ENCODE peak calls at places on chromosomes 2 and 18, in five cellular contexts. F is adrenal gland, T is GM23338, J is heart right ventricle, Z is transverse colon. A is an unnamed sample.
A peak's percentile ranks its signal among the peaks of the same experiment; 100 is the strongest.

GRCh38 chr2:216866515-216867095 is 6.7 kb upstream of the TNP1 start:
- DNase-seq in F (no peak), T (no peak), J (no peak), Z (no peak), A (no peak)

GRCh38 chr18:45958730-45959129 is 8.4 kb downstream of the EPG5 start:
- DNase-seq in F (no peak), T (no peak), J (no peak), Z (no peak), A (no peak)

GRCh38 chr2:52539026-52539964 is 1228.3 kb upstream of the CHAC2 start:
- DNase-seq in F (no peak), T (no peak), J (no peak), Z (no peak), A (no peak)

GRCh38 chr2:149160701-149161217 is 122.3 kb downstream of the LYPD6B start:
- DNase-seq in F (no peak), T (no peak), J (no peak), Z (no peak), A (no peak)

GRCh38 chr2:54366487-54367280 is 89.4 kb upstream of the SPTBN1 start:
- DNase-seq in F (no peak), T (no peak), J (no peak), Z (no peak), A (no peak)

GRCh38 chr2:64035067-64035942 is 16.1 kb upstream of the VPS54 start:
- DNase-seq in F (no peak), T (no peak), J (no peak), Z (no peak), A (no peak)

GRCh38 chr18:310042-310441 is 42.2 kb upstream of the THOC1 start:
- DNase-seq in F (no peak), T (no peak), J (no peak), Z (no peak), A (no peak)

GRCh38 chr18:14925281-14925709 is 177.3 kb downstream of the ANKRD30B start:
- DNase-seq in F (no peak), T (no peak), J (no peak), Z (no peak), A (no peak)

GRCh38 chr2:128315122-128315828 is 3.4 kb downstream of the HS6ST1 start:
- DNase-seq in F (no peak), T (no peak), J (no peak), Z (no peak), A (peak; percentile 32)

GRCh38 chr2:54605836-54606235 is 117.6 kb upstream of the EML6 start:
- DNase-seq in F (peak; percentile 21), T (no peak), J (no peak), Z (no peak), A (no peak)

GRCh38 chr2:44956841-44957240 is 15.3 kb downstream of the SIX3 start:
- DNase-seq in F (no peak), T (no peak), J (no peak), Z (no peak), A (no peak)

GRCh38 chr2:196200557-196200956 is 29.2 kb upstream of the STK17B start:
- DNase-seq in F (no peak), T (no peak), J (no peak), Z (no peak), A (no peak)

GRCh38 chr2:177908182-177908581 is 164.4 kb downstream of the PDE11A start:
- DNase-seq in F (no peak), T (peak; percentile 43), J (no peak), Z (no peak), A (no peak)

GRCh38 chr18:10430696-10431095 is 23.7 kb upstream of the APCDD1 start:
- DNase-seq in F (no peak), T (no peak), J (no peak), Z (no peak), A (no peak)

GRCh38 chr2:204019572-204020501 is 83.3 kb downstream of the ICOS start:
- DNase-seq in F (no peak), T (no peak), J (no peak), Z (no peak), A (no peak)

GRCh38 chr2:88828397-88829137 is 137.1 kb downstream of the RPIA start:
- DNase-seq in F (no peak), T (no peak), J (peak; percentile 73), Z (no peak), A (no peak)

GRCh38 chr2:69075486-69075885 is 62.5 kb downstream of the ANTXR1 start:
- DNase-seq in F (no peak), T (no peak), J (no peak), Z (no peak), A (no peak)

GRCh38 chr2:42171396-42171971 is 2.3 kb downstream of the EML4 start:
- DNase-seq in F (no peak), T (peak; percentile 30), J (no peak), Z (no peak), A (no peak)

GRCh38 chr2:108612514-108613183 is 78.4 kb downstream of the LIMS1 start:
- DNase-seq in F (no peak), T (no peak), J (no peak), Z (peak; percentile 63), A (no peak)

GRCh38 chr18:79578396-79579260 is 101.0 kb upstream of the CTDP1 start:
- DNase-seq in F (no peak), T (no peak), J (no peak), Z (peak; percentile 6), A (peak; percentile 41)

GRCh38 chr2:225725726-225726125 is 326.2 kb downstream of the NYAP2 start:
- DNase-seq in F (no peak), T (no peak), J (no peak), Z (no peak), A (no peak)

GRCh38 chr2:189260361-189260761 is 80.8 kb upstream of the COL5A2 start:
- DNase-seq in F (no peak), T (peak; percentile 11), J (no peak), Z (no peak), A (no peak)

GRCh38 chr2:102703748-102704147 is 58.1 kb upstream of the TMEM182 start:
- DNase-seq in F (no peak), T (peak; percentile 60), J (no peak), Z (peak; percentile 39), A (no peak)

GRCh38 chr18:9711361-9712129 is 3.4 kb downstream of the RAB31 start:
- DNase-seq in F (no peak), T (no peak), J (no peak), Z (no peak), A (no peak)

GRCh38 chr2:22842209-22842608 is 542.8 kb upstream of the KLHL29 start:
- DNase-seq in F (no peak), T (no peak), J (no peak), Z (no peak), A (no peak)

GRCh38 chr2:95074663-95075439 is 46.8 kb downstream of the MRPS5 start:
- DNase-seq in F (no peak), T (no peak), J (no peak), Z (no peak), A (peak; percentile 55)

GRCh38 chr2:105576440-105577241 is 168.1 kb upstream of the NCK2 start:
- DNase-seq in F (peak; percentile 36), T (peak; percentile 72), J (peak; percentile 47), Z (no peak), A (no peak)

GRCh38 chr2:121260370-121261154 is 24.4 kb downstream of the TFCP2L1 start:
- DNase-seq in F (no peak), T (no peak), J (no peak), Z (peak; percentile 74), A (peak; percentile 31)

GRCh38 chr2:33426666-33427231 is 49.7 kb upstream of the RASGRP3 start:
- DNase-seq in F (no peak), T (no peak), J (no peak), Z (no peak), A (no peak)

GRCh38 chr18:75176849-75177248 is 32.1 kb downstream of the PTGR3 start:
- DNase-seq in F (no peak), T (no peak), J (no peak), Z (no peak), A (no peak)

GRCh38 chr18:58831610-58832009 is 33.1 kb upstream of the ZNF532 start:
- DNase-seq in F (no peak), T (no peak), J (no peak), Z (no peak), A (no peak)

GRCh38 chr2:64640153-64641044 is 13.3 kb downstream of the SERTAD2 start:
- DNase-seq in F (no peak), T (no peak), J (no peak), Z (no peak), A (no peak)

GRCh38 chr2:237312021-237312755 is 101.8 kb downstream of the COL6A3 start:
- DNase-seq in F (no peak), T (no peak), J (no peak), Z (no peak), A (no peak)

DNA sequence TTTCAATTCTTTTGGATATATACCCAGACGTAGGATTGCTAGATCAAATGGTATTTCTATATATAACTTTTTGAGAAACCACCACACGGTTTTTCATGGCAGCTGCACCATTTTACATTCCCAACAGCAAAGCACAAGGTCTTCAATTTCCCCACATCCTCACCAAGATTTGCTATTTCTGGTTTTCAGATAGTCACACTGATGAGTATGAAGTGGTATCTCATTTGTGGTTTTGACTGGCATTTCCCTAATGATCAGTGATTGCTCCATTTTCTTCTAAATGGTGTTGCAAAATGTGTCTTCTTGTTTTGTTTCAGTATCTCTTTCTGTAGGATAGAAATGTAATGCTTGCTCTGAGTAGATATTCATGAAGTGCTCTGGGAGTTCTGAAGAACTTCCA is 52.0 kb downstream of the ANKRD44 start:
- DNase-seq in F (no peak), T (no peak), J (no peak), Z (no peak), A (no peak)
- H3K4me1 ChIP-seq in F (no peaks in the 10 kb centered on the region), T (peaks cover 3% of the 10 kb centered on the region), J (peaks cover 20% of the 10 kb centered on the region), Z (peaks cover 26% of the 10 kb centered on the region), A (peaks cover 2% of the 10 kb centered on the region)

DNA sequence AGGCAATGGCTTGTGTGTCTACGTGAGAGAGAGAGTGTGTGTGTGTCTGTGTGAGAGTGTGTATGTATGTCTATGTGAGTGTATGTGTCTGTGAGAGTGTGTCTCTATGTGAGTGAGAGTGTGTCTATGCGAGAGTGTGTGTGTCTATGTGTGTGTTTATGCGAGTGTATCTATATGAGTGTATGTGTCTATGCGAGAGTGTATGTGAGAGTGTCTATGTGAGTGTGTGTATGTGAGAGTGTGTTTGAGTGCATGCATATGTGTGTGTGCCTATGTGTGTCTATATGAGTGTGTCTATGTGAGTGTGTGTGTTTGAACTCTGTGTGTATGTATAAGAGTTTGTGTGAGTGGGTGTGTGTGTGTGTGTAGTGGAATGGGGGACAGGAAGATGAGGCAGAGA is 9.8 kb upstream of the GNLY start:
- DNase-seq in F (no peak), T (no peak), J (no peak), Z (no peak), A (no peak)
- H3K27ac ChIP-seq in F (no peak overlapping the region), T (no peak overlapping the region), J (no peak overlapping the region), Z (no peak overlapping the region), A (no peak overlapping the region)

GRCh38 chr2:118044849-118045248 is 31.0 kb upstream of the CCDC93 start:
- DNase-seq in F (no peak), T (no peak), J (no peak), Z (no peak), A (no peak)
- H3K4me1 ChIP-seq in F (no peaks in the 10 kb centered on the region), T (no peaks in the 10 kb centered on the region), J (no peaks in the 10 kb centered on the region), Z (no peaks in the 10 kb centered on the region), A (no peaks in the 10 kb centered on the region)

DNA sequence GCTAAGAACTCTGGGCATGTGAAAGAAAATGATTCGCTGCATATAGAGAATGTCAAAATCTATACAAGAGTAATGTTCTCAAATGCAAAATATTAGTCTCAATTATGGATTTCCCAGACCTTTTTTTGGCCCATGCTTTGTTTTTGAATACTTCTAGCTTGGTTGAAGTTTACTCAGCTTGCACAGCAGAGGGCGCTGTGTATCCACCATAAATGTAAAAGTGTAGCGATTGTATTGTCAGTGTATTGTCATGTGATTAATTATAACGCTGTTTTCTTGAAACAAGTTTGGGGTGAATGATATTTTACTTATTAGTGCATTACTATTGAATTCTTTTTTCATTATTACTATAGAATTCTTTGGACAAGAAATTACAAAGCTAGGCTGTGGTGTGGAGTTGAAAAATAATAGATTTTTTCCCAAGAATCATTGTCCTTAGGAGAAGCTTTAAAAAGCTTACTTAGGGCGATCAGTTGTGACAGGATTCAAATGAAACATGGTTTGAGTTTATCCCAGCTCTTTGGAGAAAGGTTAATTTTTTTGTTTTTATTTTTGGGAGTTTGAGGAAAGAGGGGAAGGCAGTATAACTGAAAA is 98.3 kb downstream of the PIK3C3 start:
- DNase-seq in F (peak; percentile 64), T (peak; percentile 60), J (peak; percentile 24), Z (peak; percentile 35), A (peak; percentile 61)
- H3K27ac ChIP-seq in F (no peak overlapping the region), T (no peak overlapping the region), J (no peak overlapping the region), Z (no peak overlapping the region), A (no peak overlapping the region)